ENCODE peak calls at places on chromosomes 4 and X, in eight cellular contexts. S is fibroblast of lung, E is lung, O is neural progenitor cell, B is uterus, X is IMR-90, A is MM.1S, D is cardiac muscle cell. W is an unnamed sample.

GRCh38 chrX:103607385-103608304 is at the start of gene TCEAL3:
- DNase-seq in E (peak; percentile 47), A (no peak), X (peak; percentile 26), O (peak; percentile 67), B (peak; percentile 76), S (peak; percentile 35), D (peak; percentile 63), W (peak; percentile 40)

GRCh38 chrX:154485150-154486051 is 1.0 kb downstream of the UBL4A start:
- DNase-seq in A (no peak), D (no peak), S (no peak), O (no peak), X (no peak), B (peak; percentile 16), E (no peak), W (no peak)

GRCh38 chrX:11296051-11296450 is 2.8 kb downstream of the AMELX start:
- DNase-seq in X (no peak), E (no peak), S (no peak), A (no peak), B (no peak), O (no peak), D (no peak), W (no peak)

GRCh38 chrX:114073926-114074325 is 510.0 kb upstream of the HTR2C start:
- DNase-seq in X (no peak), S (no peak), A (no peak), O (peak; percentile 58), E (no peak), B (no peak), D (no peak), W (no peak)

GRCh38 chrX:53445977-53446376 is 11.8 kb upstream of the HSD17B10 start:
- DNase-seq in E (peak; percentile 32), D (peak; percentile 45), X (peak; percentile 30), B (no peak), S (peak; percentile 40), O (peak; percentile 60), A (peak; percentile 46), W (no peak)

GRCh38 chrX:66634272-66634671 is 4.6 kb downstream of the EDA2R start:
- DNase-seq in E (no peak), D (no peak), S (no peak), A (no peak), O (no peak), X (peak; percentile 6), B (no peak), W (no peak)

GRCh38 chr4:41994461-41994860 is 4.1 kb downstream of the SLC30A9 start:
- DNase-seq in A (no peak), S (no peak), B (no peak), E (no peak), D (no peak), O (no peak), X (no peak), W (no peak)

GRCh38 chr4:156946508-156947197 is 24.9 kb downstream of the PDGFC start:
- DNase-seq in A (no peak), X (peak; percentile 99), D (no peak), S (peak; percentile 98), E (no peak), B (peak; percentile 78), O (no peak), W (no peak)

GRCh38 chr4:98658287-98659105 is at the start of gene TSPAN5:
- DNase-seq in A (peak; percentile 90), O (peak; percentile 95), S (peak; percentile 77), D (peak; percentile 93), E (peak; percentile 71), X (peak; percentile 67), B (peak; percentile 71), W (peak; percentile 79)

GRCh38 chrX:48513670-48514069 is 4.9 kb downstream of the PORCN start:
- DNase-seq in X (no peak), B (no peak), D (no peak), O (no peak), S (no peak), A (no peak), E (no peak), W (no peak)

GRCh38 chrX:6012357-6012756 is 216.3 kb downstream of the NLGN4X start:
- DNase-seq in S (no peak), E (no peak), A (no peak), X (no peak), O (no peak), B (no peak), D (no peak), W (no peak)

GRCh38 chrX:120840826-120841225 is 34.8 kb downstream of the CT47B1 start:
- DNase-seq in B (no peak), D (no peak), S (no peak), A (no peak), X (no peak), O (no peak), E (no peak), W (no peak)

GRCh38 chrX:374566-374965 is 12.1 kb downstream of the PPP2R3B start:
- DNase-seq in O (no peak), S (no peak), B (no peak), E (no peak), A (no peak), D (no peak), X (peak; percentile 19), W (no peak)

GRCh38 chr4:73446336-73446938 is 10.4 kb downstream of the AFP start:
- DNase-seq in D (peak; percentile 65), X (peak; percentile 63), E (no peak), B (no peak), A (peak; percentile 75), O (peak; percentile 69), S (peak; percentile 64), W (no peak)

GRCh38 chr4:153038493-153039311 is 102.6 kb downstream of the FHDC1 start:
- DNase-seq in S (no peak), D (no peak), O (no peak), A (no peak), B (no peak), X (no peak), E (no peak), W (no peak)

GRCh38 chr4:162016991-162017390 is 146.8 kb downstream of the FSTL5 start:
- DNase-seq in X (no peak), S (no peak), E (no peak), B (no peak), O (no peak), A (no peak), D (no peak), W (no peak)

GRCh38 chr4:125390126-125390525 is 75.4 kb downstream of the FAT4 start:
- DNase-seq in S (peak; percentile 85), X (peak; percentile 85), E (no peak), O (no peak), D (no peak), A (no peak), B (peak; percentile 21), W (no peak)

GRCh38 chrX:15447985-15448639 is 45.0 kb downstream of the PIR start:
- DNase-seq in O (peak; percentile 68), B (no peak), A (no peak), S (no peak), X (peak; percentile 54), D (peak; percentile 9), E (no peak), W (no peak)

GRCh38 chr4:120922390-120923200 is at the start of gene PRDM5:
- DNase-seq in S (peak; percentile 71), D (peak; percentile 66), X (peak; percentile 40), B (peak; percentile 52), A (peak; percentile 82), O (peak; percentile 82), E (peak; percentile 60), W (peak; percentile 62)

GRCh38 chr4:173642509-173642908 is 112.5 kb upstream of the HAND2 start:
- DNase-seq in E (no peak), D (peak; percentile 61), S (no peak), B (no peak), X (no peak), O (no peak), A (no peak), W (no peak)

GRCh38 chr4:60934896-60935295 is 265.2 kb upstream of the ADGRL3 start:
- DNase-seq in E (no peak), S (no peak), D (no peak), A (no peak), X (no peak), B (no peak), O (no peak), W (no peak)

GRCh38 chr4:111930658-111931057 is 214.6 kb upstream of the FAM241A start:
- DNase-seq in B (no peak), D (no peak), S (no peak), A (peak; percentile 72), X (no peak), O (no peak), E (no peak), W (no peak)

DNA sequence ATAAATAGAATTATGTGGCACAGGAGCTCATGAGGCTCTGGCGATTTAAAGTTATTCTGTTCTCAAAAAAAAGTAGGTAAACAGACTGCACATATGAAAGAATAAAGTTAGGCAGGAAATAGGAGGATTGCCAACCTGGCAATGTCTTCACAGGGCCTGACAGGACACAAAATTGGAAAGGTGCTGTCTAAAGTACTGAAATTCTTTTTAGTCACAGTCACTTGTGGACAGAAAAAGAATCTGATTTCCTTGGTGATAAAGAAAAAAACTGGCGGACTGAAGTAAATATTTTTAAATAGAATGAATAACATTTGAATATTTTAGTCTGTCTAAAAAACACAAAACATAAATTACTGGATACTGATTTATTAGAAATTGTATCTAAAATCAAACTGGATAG is 124.4 kb downstream of the VEGFC start:
- DNase-seq in D (no peak), X (no peak), B (no peak), E (no peak), O (no peak), A (no peak), S (no peak), W (no peak)
- H3K4me1 ChIP-seq in D (no peaks in the 10 kb centered on the region), X (no peaks in the 10 kb centered on the region), B (no peaks in the 10 kb centered on the region), E (no peaks in the 10 kb centered on the region), O (no peaks in the 10 kb centered on the region), A (no peaks in the 10 kb centered on the region), S (no peaks in the 10 kb centered on the region), W (peaks cover 19% of the 10 kb centered on the region)

GRCh38 chr4:6932918-6933317 is 23.3 kb downstream of the TBC1D14 start:
- DNase-seq in E (no peak), O (no peak), B (no peak), A (no peak), S (no peak), D (no peak), X (no peak), W (no peak)
- H3K4me1 ChIP-seq in E (peaks cover 18% of the 10 kb centered on the region), O (peaks cover 18% of the 10 kb centered on the region), B (no peaks in the 10 kb centered on the region), A (no peaks in the 10 kb centered on the region), S (no peaks in the 10 kb centered on the region), D (peaks cover 18% of the 10 kb centered on the region), X (peaks cover 9% of the 10 kb centered on the region), W (peaks cover 32% of the 10 kb centered on the region)

DNA sequence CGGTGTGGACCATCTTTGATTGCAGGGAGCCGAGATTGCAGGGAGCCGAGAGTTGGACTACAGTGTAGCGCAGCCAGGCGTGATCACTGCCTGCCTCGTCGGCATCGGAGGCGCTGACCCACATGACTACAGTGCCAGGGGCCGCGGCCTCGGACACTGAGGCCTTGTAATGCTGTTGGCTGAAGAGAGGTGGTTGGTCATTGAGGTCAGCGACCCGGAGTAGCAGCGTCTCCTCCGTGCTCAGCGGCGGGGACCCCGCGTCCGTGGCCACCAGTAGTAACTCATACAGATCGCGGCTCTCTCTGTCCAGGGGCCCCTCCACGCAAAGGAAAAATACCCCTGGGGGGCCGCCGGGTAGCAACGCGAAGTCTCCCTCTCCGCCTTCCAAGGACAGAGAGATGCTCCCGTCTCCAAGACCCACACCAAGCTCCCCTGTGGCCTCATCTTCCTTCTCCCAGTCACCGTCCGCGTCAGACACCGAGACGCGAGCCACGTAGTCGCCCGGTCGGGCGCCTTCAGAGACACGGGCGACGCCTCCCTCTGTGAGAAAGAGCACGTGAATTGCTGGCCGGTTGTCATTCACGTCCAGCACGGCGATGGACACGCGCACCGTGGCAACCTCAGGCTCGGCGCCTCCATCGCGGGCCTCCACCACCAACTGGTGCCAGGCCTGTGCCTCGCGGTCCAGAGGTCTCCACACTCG is 1.9 kb downstream of the DCHS2 start:
- DNase-seq in S (no peak), O (no peak), E (no peak), X (no peak), D (no peak), A (no peak), B (no peak), W (no peak)
- H3K4me1 ChIP-seq in S (no peaks in the 10 kb centered on the region), O (peaks cover 3% of the 10 kb centered on the region), E (peaks cover 15% of the 10 kb centered on the region), X (no peaks in the 10 kb centered on the region), D (peaks cover 6% of the 10 kb centered on the region), A (no peaks in the 10 kb centered on the region), B (no peaks in the 10 kb centered on the region), W (peaks cover 23% of the 10 kb centered on the region)

GRCh38 chr4:89284828-89285227 is 22.8 kb downstream of the GPRIN3 start:
- DNase-seq in E (no peak), B (no peak), D (no peak), S (no peak), A (no peak), O (no peak), X (no peak), W (no peak)
- H3K4me1 ChIP-seq in E (no peaks in the 10 kb centered on the region), B (no peaks in the 10 kb centered on the region), D (peaks cover under 1% of the 10 kb centered on the region), S (no peaks in the 10 kb centered on the region), A (peaks cover 63% of the 10 kb centered on the region), O (no peaks in the 10 kb centered on the region), X (no peaks in the 10 kb centered on the region), W (peaks cover 67% of the 10 kb centered on the region)